ENCODE peak calls at places on chromosomes 1 and 21, in four cellular contexts. One of them, this sample, is unnamed.

GRCh38 chr1:162302660-162303344 is 73.9 kb downstream of the SPATA46 start:
- DNase-seq in stimulated activated CD4-positive, alpha-beta T cell treated with anti-CD3 and anti-CD28 coated beads, Interleukin-1b, Interleukin-23, amount 100 ng/mL, for 1 hour: no peak
- DNase-seq in stimulated activated naive CD4-positive, alpha-beta T cell: no peak
- DNase-seq in GM23248: peak; percentile 33
- DNase-seq in this sample: peak; percentile 73

GRCh38 chr1:93845554-93846150 is 33.4 kb downstream of the DNTTIP2 start:
- DNase-seq in stimulated activated CD4-positive, alpha-beta T cell treated with anti-CD3 and anti-CD28 coated beads, Interleukin-1b, Interleukin-23, amount 100 ng/mL, for 1 hour: no peak
- DNase-seq in stimulated activated naive CD4-positive, alpha-beta T cell: no peak
- DNase-seq in GM23248: peak; percentile 95
- DNase-seq in this sample: peak; percentile 94

GRCh38 chr1:69403911-69404310 is 163.8 kb upstream of the LRRC7 start:
- DNase-seq in stimulated activated CD4-positive, alpha-beta T cell treated with anti-CD3 and anti-CD28 coated beads, Interleukin-1b, Interleukin-23, amount 100 ng/mL, for 1 hour: no peak
- DNase-seq in stimulated activated naive CD4-positive, alpha-beta T cell: no peak
- DNase-seq in GM23248: no peak
- DNase-seq in this sample: no peak

GRCh38 chr1:154710091-154710490 is 102.1 kb upstream of the ADAR start:
- DNase-seq in stimulated activated CD4-positive, alpha-beta T cell treated with anti-CD3 and anti-CD28 coated beads, Interleukin-1b, Interleukin-23, amount 100 ng/mL, for 1 hour: no peak
- DNase-seq in stimulated activated naive CD4-positive, alpha-beta T cell: no peak
- DNase-seq in GM23248: no peak
- DNase-seq in this sample: no peak

GRCh38 chr1:237754627-237755026 is 136.1 kb downstream of the ZP4 start:
- DNase-seq in stimulated activated CD4-positive, alpha-beta T cell treated with anti-CD3 and anti-CD28 coated beads, Interleukin-1b, Interleukin-23, amount 100 ng/mL, for 1 hour: no peak
- DNase-seq in stimulated activated naive CD4-positive, alpha-beta T cell: no peak
- DNase-seq in GM23248: no peak
- DNase-seq in this sample: no peak

GRCh38 chr1:38183747-38184146 is 137.2 kb upstream of the POU3F1 start:
- DNase-seq in stimulated activated CD4-positive, alpha-beta T cell treated with anti-CD3 and anti-CD28 coated beads, Interleukin-1b, Interleukin-23, amount 100 ng/mL, for 1 hour: no peak
- DNase-seq in stimulated activated naive CD4-positive, alpha-beta T cell: no peak
- DNase-seq in GM23248: no peak
- DNase-seq in this sample: no peak

GRCh38 chr1:223716302-223716862 is 4.0 kb downstream of the CAPN2 start:
- DNase-seq in stimulated activated CD4-positive, alpha-beta T cell treated with anti-CD3 and anti-CD28 coated beads, Interleukin-1b, Interleukin-23, amount 100 ng/mL, for 1 hour: peak; percentile 23
- DNase-seq in stimulated activated naive CD4-positive, alpha-beta T cell: peak; percentile 37
- DNase-seq in GM23248: peak; percentile 60
- DNase-seq in this sample: no peak

GRCh38 chr1:198199105-198199504 is 42.3 kb downstream of the NEK7 start:
- DNase-seq in stimulated activated CD4-positive, alpha-beta T cell treated with anti-CD3 and anti-CD28 coated beads, Interleukin-1b, Interleukin-23, amount 100 ng/mL, for 1 hour: no peak
- DNase-seq in stimulated activated naive CD4-positive, alpha-beta T cell: no peak
- DNase-seq in GM23248: no peak
- DNase-seq in this sample: no peak

GRCh38 chr1:162003061-162003824 is 20.4 kb downstream of the OLFML2B start:
- DNase-seq in stimulated activated CD4-positive, alpha-beta T cell treated with anti-CD3 and anti-CD28 coated beads, Interleukin-1b, Interleukin-23, amount 100 ng/mL, for 1 hour: no peak
- DNase-seq in stimulated activated naive CD4-positive, alpha-beta T cell: no peak
- DNase-seq in GM23248: peak; percentile 95
- DNase-seq in this sample: peak; percentile 86

GRCh38 chr1:218464871-218465270 is 119.7 kb downstream of the TGFB2 start:
- DNase-seq in stimulated activated CD4-positive, alpha-beta T cell treated with anti-CD3 and anti-CD28 coated beads, Interleukin-1b, Interleukin-23, amount 100 ng/mL, for 1 hour: no peak
- DNase-seq in stimulated activated naive CD4-positive, alpha-beta T cell: no peak
- DNase-seq in GM23248: peak; percentile 73
- DNase-seq in this sample: peak; percentile 28

GRCh38 chr1:228315945-228316588 is 90.6 kb downstream of the TRIM11 start:
- DNase-seq in stimulated activated CD4-positive, alpha-beta T cell treated with anti-CD3 and anti-CD28 coated beads, Interleukin-1b, Interleukin-23, amount 100 ng/mL, for 1 hour: no peak
- DNase-seq in stimulated activated naive CD4-positive, alpha-beta T cell: no peak
- DNase-seq in GM23248: no peak
- DNase-seq in this sample: no peak

GRCh38 chr21:37849703-37850102 is 66.6 kb downstream of the KCNJ6 start:
- DNase-seq in stimulated activated CD4-positive, alpha-beta T cell treated with anti-CD3 and anti-CD28 coated beads, Interleukin-1b, Interleukin-23, amount 100 ng/mL, for 1 hour: no peak
- DNase-seq in stimulated activated naive CD4-positive, alpha-beta T cell: no peak
- DNase-seq in GM23248: peak; percentile 70
- DNase-seq in this sample: peak; percentile 83

This sample was measured in IMR-90.